ENCODE peak calls at places on chromosomes 7 and 10, in nine cellular contexts. D is NCI-H1105 treated with DMSO at 0.1 percent for 48 hours, O is HFFc6, J is COLO829, L is GM04504, R is T47D, X is NCI-H1417, Y is Calu3, C is fibroblast of the aortic adventitia. W is an unnamed sample.

GRCh38 chr7:17275749-17276671 is 22.4 kb upstream of the AHR start:
- DNase-seq in R (peak), L (peak), C (peak), Y (no peak), O (peak), X (no peak), D (no peak), J (no peak), W (no peak)

GRCh38 chr10:86067436-86068050 is 299.1 kb downstream of the GRID1 start:
- DNase-seq in J (no peak), D (no peak), O (no peak), C (no peak), Y (no peak), L (no peak), X (no peak), R (no peak), W (no peak)

GRCh38 chr7:135459076-135459475 is 50.8 kb downstream of the CNOT4 start:
- DNase-seq in C (no peak), D (no peak), X (no peak), R (no peak), L (no peak), O (no peak), Y (no peak), J (no peak), W (no peak)

GRCh38 chr7:105587899-105588690 is 6.8 kb upstream of the EFCAB10 start:
- DNase-seq in O (no peak), C (no peak), D (no peak), R (no peak), Y (no peak), L (no peak), X (no peak), J (no peak), W (no peak)

GRCh38 chr10:17665742-17666141 is 21.8 kb downstream of the STAM start:
- DNase-seq in Y (no peak), L (peak), C (peak), D (no peak), O (peak), R (no peak), X (no peak), J (no peak), W (no peak)

GRCh38 chr7:47852330-47853245 is 95.7 kb downstream of the PKD1L1 start:
- DNase-seq in O (peak), X (no peak), R (no peak), D (no peak), Y (peak), C (no peak), J (peak), L (no peak), W (no peak)

GRCh38 chr10:69963178-69963834 is 89.3 kb upstream of the MACROH2A2 start:
- DNase-seq in Y (no peak), D (no peak), X (no peak), L (no peak), C (no peak), R (no peak), J (no peak), O (no peak), W (no peak)

GRCh38 chr7:81190997-81191747 is 272.3 kb upstream of the SEMA3C start:
- DNase-seq in R (no peak), D (no peak), Y (peak), X (no peak), L (no peak), O (peak), C (peak), J (peak), W (no peak)

GRCh38 chr7:131076032-131076431 is 251.6 kb upstream of the MKLN1 start:
- DNase-seq in L (peak), O (peak), C (peak), X (no peak), Y (no peak), D (no peak), J (peak), R (no peak), W (no peak)

GRCh38 chr7:138434458-138435093 is 25.5 kb upstream of the TRIM24 start:
- DNase-seq in L (no peak), C (no peak), X (no peak), O (no peak), Y (no peak), J (no peak), D (no peak), R (no peak), W (no peak)

GRCh38 chr10:201328-201771 is 66.1 kb downstream of the ZMYND11 start:
- DNase-seq in J (no peak), O (peak), D (no peak), Y (no peak), L (no peak), X (no peak), R (no peak), C (peak), W (no peak)

GRCh38 chr7:158601090-158601489 is 13.5 kb upstream of the PTPRN2 start:
- DNase-seq in C (no peak), O (no peak), R (no peak), X (no peak), L (no peak), D (no peak), Y (no peak), J (no peak), W (no peak)

GRCh38 chr7:140497241-140497769 is 18.0 kb upstream of the MKRN1 start:
- DNase-seq in D (no peak), R (no peak), C (no peak), Y (no peak), L (no peak), J (no peak), O (no peak), X (no peak), W (no peak)

GRCh38 chr10:614772-615582 is 74.5 kb downstream of the DIP2C start:
- DNase-seq in Y (no peak), L (peak), O (peak), R (no peak), X (no peak), D (no peak), C (no peak), J (no peak), W (no peak)

GRCh38 chr7:137703291-137704010 is 143.3 kb downstream of the DGKI start:
- DNase-seq in X (no peak), R (no peak), C (no peak), J (no peak), O (peak), Y (no peak), L (no peak), D (no peak), W (no peak)

GRCh38 chr10:44958196-44958896 is 1.3 kb upstream of the RASSF4 start:
- DNase-seq in Y (no peak), L (no peak), X (no peak), D (no peak), J (no peak), R (no peak), C (peak), O (peak), W (no peak)

GRCh38 chr7:122302826-122303521 is 1.6 kb downstream of the FEZF1 start:
- DNase-seq in L (no peak), D (no peak), R (no peak), J (no peak), C (no peak), Y (no peak), O (no peak), X (no peak), W (no peak)

GRCh38 chr10:110576220-110576619 is 8.7 kb downstream of the SMC3 start:
- DNase-seq in O (peak), L (peak), J (no peak), X (no peak), R (no peak), D (no peak), C (peak), Y (no peak), W (no peak)

GRCh38 chr10:90373911-90374310 is 483.9 kb downstream of the HTR7 start:
- DNase-seq in J (no peak), L (no peak), O (no peak), D (no peak), R (no peak), C (no peak), X (no peak), Y (no peak), W (no peak)

GRCh38 chr10:59878289-59878688 is 28.1 kb downstream of the CCDC6 start:
- DNase-seq in D (no peak), X (no peak), C (no peak), L (no peak), Y (no peak), J (no peak), O (no peak), R (no peak), W (no peak)

GRCh38 chr7:82745117-82745516 is 301.5 kb upstream of the CACNA2D1 start:
- DNase-seq in J (no peak), X (no peak), L (no peak), D (no peak), R (no peak), Y (no peak), C (peak), O (peak), W (no peak)

GRCh38 chr7:157515342-157516041 is 178.7 kb downstream of the DNAJB6 start:
- DNase-seq in O (no peak), D (no peak), C (no peak), X (no peak), L (no peak), J (no peak), R (no peak), Y (no peak), W (no peak)

GRCh38 chr10:27745380-27745718 is 270 bp downstream of the MKX start:
- DNase-seq in X (peak), O (no peak), L (no peak), Y (no peak), R (no peak), D (no peak), C (no peak), J (no peak), W (no peak)

GRCh38 chr10:8919291-8919690 is 864.8 kb downstream of the GATA3 start:
- DNase-seq in C (no peak), D (no peak), X (no peak), J (no peak), L (no peak), R (no peak), O (no peak), Y (no peak), W (no peak)

W was measured in NCI-H2081.